ENCODE peak calls at places on chromosomes 3 and 15, in four cellular contexts. B is neural crest cell; M is GM23248; O is stimulated activated CD4-positive, alpha-beta T cell treated with anti-CD3 and anti-CD28 coated beads, Interleukin-1b, Interleukin-23, amount 100 ng/mL, for 24 hours. E is an unnamed sample.

GRCh38 chr3:184740509-184741258 is 28.8 kb upstream of the MAGEF1 start:
- DNase-seq in B (no peak), M (peak; percentile 87), O (no peak), E (peak; percentile 88)

GRCh38 chr3:62097121-62097520 is 276.2 kb downstream of the FEZF2 start:
- DNase-seq in M (peak; percentile 13), B (no peak), O (no peak), E (no peak)

GRCh38 chr3:160885791-160886286 is 129.8 kb downstream of the PPM1L start:
- DNase-seq in O (no peak), B (peak; percentile 35), M (peak; percentile 22), E (no peak)

GRCh38 chr3:187104956-187105355 is 34.3 kb downstream of the RPL39L start:
- DNase-seq in B (no peak), O (no peak), M (peak; percentile 37), E (no peak)

GRCh38 chr3:158906749-158907148 is 104.9 kb downstream of the MFSD1 start:
- DNase-seq in O (no peak), M (no peak), B (no peak), E (no peak)

GRCh38 chr3:60970850-60971249 is 280.4 kb downstream of the FHIT start:
- DNase-seq in O (no peak), M (no peak), B (no peak), E (no peak)

GRCh38 chr15:92869263-92869940 is 30.7 kb upstream of the CHD2 start:
- DNase-seq in M (peak; percentile 66), B (no peak), O (no peak), E (no peak)

GRCh38 chr3:81743096-81744025 is 18.1 kb downstream of the GBE1 start:
- DNase-seq in B (no peak), O (no peak), M (peak; percentile 96), E (peak; percentile 61)

GRCh38 chr3:48429416-48430358 is at the start of gene PLXNB1:
- DNase-seq in M (peak; percentile 55), O (no peak), B (peak; percentile 59), E (peak; percentile 80)

GRCh38 chr15:27123808-27124207 is 152.8 kb downstream of the GABRG3 start:
- DNase-seq in M (peak; percentile 17), B (no peak), O (no peak), E (no peak)

GRCh38 chr3:111712294-111713180 is 117.4 kb upstream of the ZBED2 start:
- DNase-seq in O (no peak), M (peak; percentile 84), B (no peak), E (peak; percentile 90)

GRCh38 chr15:68080783-68081182 is 26.7 kb downstream of the PIAS1 start:
- DNase-seq in B (no peak), M (no peak), O (no peak), E (no peak)

GRCh38 chr15:42157381-42157780 is 945 bp upstream of the PLA2G4F start:
- DNase-seq in M (no peak), O (no peak), B (no peak), E (no peak)

GRCh38 chr3:107634142-107634489 is 111.4 kb downstream of the BBX start:
- DNase-seq in M (no peak), B (no peak), O (no peak), E (no peak)

GRCh38 chr3:6860911-6861330 is at the start of gene GRM7:
- DNase-seq in M (no peak), B (peak; percentile 16), O (no peak), E (no peak)

GRCh38 chr3:60080648-60081047 is 1030.8 kb upstream of the CFAP20DC start:
- DNase-seq in M (peak; percentile 16), O (no peak), B (no peak), E (no peak)

GRCh38 chr3:64954995-64955636 is 267.3 kb upstream of the ADAMTS9 start:
- DNase-seq in O (no peak), B (no peak), M (no peak), E (no peak)

GRCh38 chr3:112976001-112976400 is 1.1 kb upstream of the CD200R1 start:
- DNase-seq in M (no peak), O (no peak), B (no peak), E (no peak)

GRCh38 chr3:31041161-31041978 is 146.9 kb upstream of the GADL1 start:
- DNase-seq in B (no peak), M (peak; percentile 66), O (no peak), E (peak; percentile 33)

GRCh38 chr3:183698318-183698731 is 728 bp downstream of the YEATS2 start:
- DNase-seq in O (peak; percentile 8), B (no peak), M (peak; percentile 72), E (no peak)

GRCh38 chr3:194158942-194159439 is 23.0 kb downstream of the HES1 start:
- DNase-seq in M (no peak), O (no peak), B (no peak), E (no peak)

GRCh38 chr15:68559342-68560310 is 19.2 kb upstream of the CORO2B start:
- DNase-seq in M (peak; percentile 89), B (peak; percentile 91), O (peak; percentile 66), E (no peak)

E was measured in keratinocyte.